ENCODE peak calls at places on chromosomes 12 and 14, in seven cellular contexts. E is ovary, C is A549, Z is Peyer's patch, X is tibial nerve, M is IMR-90, S is HepG2. R is an unnamed sample.

GRCh38 chr12:46815792-46816191 is 10.0 kb downstream of the SLC38A4 start:
- DNase-seq in E (no peak), C (no peak), Z (no peak), X (no peak), M (no peak), S (no peak), R (no peak)

GRCh38 chr12:65665817-65666216 is 158.5 kb upstream of the HMGA2 start:
- DNase-seq in E (no peak), C (no peak), Z (no peak), X (no peak), M (no peak), S (no peak), R (no peak)

GRCh38 chr12:60112063-60112462 is 516.2 kb downstream of the SLC16A7 start:
- DNase-seq in E (no peak), C (no peak), Z (no peak), X (no peak), M (no peak), S (no peak), R (no peak)

GRCh38 chr14:87888136-87888999 is 104.6 kb downstream of the GALC start:
- DNase-seq in E (no peak), C (peak), Z (no peak), X (peak), M (no peak), S (peak), R (no peak)

GRCh38 chr12:71125515-71125914 is 32.3 kb downstream of the TSPAN8 start:
- DNase-seq in E (no peak), C (no peak), Z (no peak), X (no peak), M (no peak), S (peak), R (no peak)

GRCh38 chr12:20695232-20695631 is at the start of gene SLCO1C1:
- DNase-seq in E (no peak), C (no peak), Z (no peak), X (no peak), M (no peak), S (no peak), R (no peak)

GRCh38 chr12:67651380-67651695 is 2.8 kb downstream of the DYRK2 start:
- DNase-seq in E (no peak), C (peak), Z (no peak), X (no peak), M (peak), S (peak), R (no peak)

GRCh38 chr12:90908465-90908864 is 46.5 kb downstream of the CCER1 start:
- DNase-seq in E (no peak), C (peak), Z (no peak), X (no peak), M (peak), S (no peak), R (no peak)

DNA sequence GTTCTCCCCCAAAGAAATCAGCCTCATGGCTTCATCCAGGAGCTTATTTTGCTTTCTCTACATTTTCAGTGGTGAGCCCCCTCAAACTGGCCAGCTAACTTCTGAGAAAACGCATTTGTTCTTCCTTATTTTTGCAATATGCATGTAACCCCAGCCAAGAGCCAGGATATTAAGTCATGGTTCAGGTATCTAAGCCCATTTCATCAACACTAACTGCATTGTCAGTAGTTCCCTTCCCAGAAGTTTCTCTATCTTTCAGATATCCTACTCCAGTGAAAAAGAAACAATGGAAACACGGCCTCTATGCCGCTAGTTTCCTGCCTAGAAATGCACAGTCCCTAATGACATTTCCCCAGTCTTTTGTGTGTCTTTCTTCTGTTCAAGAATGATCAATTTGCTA is 102.8 kb upstream of the RASSF8 start:
- DNase-seq in E (no peak), C (no peak), Z (no peak), X (no peak), M (peak), S (no peak), R (no peak)
- H3K27ac ChIP-seq in E (no peak), C (no peak), Z (no peak), X (no peak), M (no peak), S (no peak), R (no peak)

DNA sequence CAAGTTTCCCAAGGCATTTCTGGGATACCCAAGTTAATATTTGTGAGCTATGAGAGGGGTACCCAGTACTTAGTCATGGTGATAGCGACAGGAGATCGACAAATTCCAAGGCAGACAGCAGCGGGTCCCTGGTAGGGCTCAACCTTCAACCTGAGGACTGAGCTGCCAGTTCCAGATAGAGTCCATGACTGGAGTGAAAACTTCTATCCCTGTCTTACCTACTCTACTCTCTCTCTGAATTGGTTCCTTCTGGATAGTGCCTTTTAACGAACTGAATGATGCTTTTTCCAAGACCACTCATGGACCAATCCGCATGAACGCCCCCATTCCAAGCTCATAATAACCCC is 76.9 kb upstream of the ALG10 start:
- DNase-seq in E (no peak), C (no peak), Z (no peak), X (no peak), M (no peak), S (no peak), R (no peak)
- TF ChIP-seq POLR2A in E (no peak), C (no peak), Z (no peak), X (no peak), M (no peak), S (no peak), R (no peak)

DNA sequence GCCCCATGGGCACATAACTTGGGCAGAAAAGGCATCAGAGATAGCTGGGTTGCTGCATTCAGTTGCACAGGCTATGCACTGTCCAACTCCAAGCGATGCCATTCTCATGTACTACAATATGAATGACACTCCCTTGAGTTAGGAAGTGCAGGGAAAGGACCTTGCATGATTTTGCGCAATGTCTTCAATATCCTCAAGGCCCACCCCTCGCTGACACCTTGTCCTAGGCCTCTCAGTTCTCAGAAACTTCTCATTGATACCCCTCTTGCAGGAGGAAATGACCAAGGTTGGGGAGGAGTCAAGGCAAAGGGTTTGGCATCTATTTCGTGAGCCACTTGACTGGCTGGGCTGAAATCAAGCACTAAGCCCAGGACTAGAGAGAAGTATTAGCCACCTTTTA is 70.4 kb downstream of the ARL6IP4 start:
- DNase-seq in E (no peak), C (no peak), Z (no peak), X (no peak), M (no peak), S (no peak), R (no peak)
- H3K27ac ChIP-seq in E (no peak), C (peak), Z (no peak), X (no peak), M (no peak), S (no peak), R (no peak)

GRCh38 chr12:122836027-122836921 is 1.0 kb downstream of the HIP1R start:
- DNase-seq in E (no peak), C (no peak), Z (peak), X (no peak), M (peak), S (peak), R (no peak)

GRCh38 chr12:122834229-122834920 is 882 bp upstream of the HIP1R start:
- DNase-seq in E (peak), C (peak), Z (no peak), X (peak), M (peak), S (peak), R (no peak)

GRCh38 chr12:122835693-122836026 is 403 bp downstream of the HIP1R start:
- DNase-seq in E (no peak), C (no peak), Z (peak), X (no peak), M (no peak), S (no peak), R (no peak)

GRCh38 chr12:122837306-122838265 is 2.3 kb downstream of the HIP1R start:
- DNase-seq in E (no peak), C (no peak), Z (peak), X (no peak), M (no peak), S (peak), R (no peak)

GRCh38 chr12:122834921-122835692 is at the start of gene HIP1R:
- DNase-seq in E (no peak), C (peak), Z (peak), X (no peak), M (no peak), S (no peak), R (no peak)
- TF ChIP-seq POLR2A in E (no peak), C (peak), Z (peak), X (no peak), M (no peak), S (peak), R (no peak)

GRCh38 chr12:93302331-93303229 is 75.1 kb upstream of the NUDT4 start:
- DNase-seq in E (no peak), C (no peak), Z (no peak), X (peak), M (peak), S (no peak), R (no peak)
- H3K27ac ChIP-seq in E (no peak), C (no peak), Z (peak), X (peak), M (no peak), S (no peak), R (peak)

DNA sequence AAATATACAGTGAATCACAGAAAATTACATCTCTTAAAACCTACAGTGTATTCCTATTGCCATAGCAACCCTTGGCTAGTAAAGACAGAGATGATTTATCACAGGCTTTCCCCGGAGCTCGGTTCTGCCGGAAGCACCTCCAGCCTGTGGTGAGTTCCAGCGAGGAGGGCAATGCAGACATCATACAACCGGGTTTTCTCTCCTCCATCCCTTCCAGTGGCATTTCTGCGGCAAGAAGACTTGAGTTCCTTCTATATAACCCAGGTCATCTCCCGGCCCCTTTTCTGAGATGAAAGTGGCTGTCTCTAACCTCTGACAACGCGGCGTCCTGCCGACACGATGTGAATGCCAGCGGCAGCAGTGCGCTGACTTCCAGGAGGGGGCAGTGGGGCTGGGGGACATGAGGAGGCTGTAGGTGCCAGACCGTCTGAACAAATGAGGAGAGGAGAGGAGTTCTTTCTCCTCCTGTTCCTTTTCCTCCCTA is 68.5 kb upstream of the MAX start:
- DNase-seq in E (peak), C (peak), Z (no peak), X (no peak), M (peak), S (no peak), R (no peak)
- TF ChIP-seq POLR2A in E (no peak), C (no peak), Z (no peak), X (no peak), M (no peak), S (no peak), R (no peak)